ENCODE peak calls at places on chromosomes 12 and 14, in eight cellular contexts. T, U, R, C, Q, D, N and K are unnamed samples.

GRCh38 chr14:79411403-79412174 is 799.7 kb downstream of the DIO2 start:
- DNase-seq in U (no peak), Q (no peak), C (no peak), R (no peak), N (no peak), D (no peak), T (no peak), K (no peak)

GRCh38 chr12:31570880-31571279 is 20.1 kb downstream of the DENND5B start:
- DNase-seq in C (no peak), R (peak; percentile 30), D (no peak), Q (no peak), N (no peak), U (no peak), T (no peak), K (no peak)

GRCh38 chr12:57868211-57868610 is 21.7 kb upstream of the CTDSP2 start:
- DNase-seq in D (no peak), N (no peak), R (no peak), T (peak; percentile 63), Q (no peak), U (no peak), C (no peak), K (no peak)

GRCh38 chr12:85275359-85275758 is 4.7 kb upstream of the ALX1 start:
- DNase-seq in T (peak; percentile 3), C (no peak), Q (no peak), R (no peak), N (no peak), D (no peak), U (no peak), K (no peak)

GRCh38 chr14:62015945-62016344 is 253.7 kb downstream of the SNAPC1 start:
- DNase-seq in U (no peak), R (peak; percentile 12), D (no peak), N (no peak), T (no peak), Q (no peak), C (no peak), K (no peak)

GRCh38 chr12:119589087-119589486 is 4.5 kb upstream of the TMEM233 start:
- DNase-seq in R (peak; percentile 84), C (no peak), U (no peak), D (no peak), N (no peak), Q (no peak), T (peak; percentile 81), K (no peak)

GRCh38 chr14:56119221-56119967 is 1.2 kb downstream of the PELI2 start:
- DNase-seq in D (peak; percentile 26), R (peak; percentile 44), N (peak; percentile 15), T (peak; percentile 25), Q (peak; percentile 38), U (peak; percentile 72), C (peak; percentile 37), K (peak; percentile 69)

GRCh38 chr14:39956372-39956771 is 524.1 kb upstream of the FBXO33 start:
- DNase-seq in C (no peak), R (no peak), N (no peak), T (no peak), D (no peak), U (no peak), Q (no peak), K (no peak)

GRCh38 chr12:25904442-25904841 is 54.0 kb upstream of the RASSF8 start:
- DNase-seq in U (no peak), Q (no peak), T (peak; percentile 28), C (no peak), N (no peak), D (no peak), R (peak; percentile 36), K (no peak)

GRCh38 chr12:98894412-98895085 is 249.5 kb downstream of the APAF1 start:
- DNase-seq in R (no peak), U (no peak), Q (peak; percentile 14), T (no peak), D (no peak), C (no peak), N (peak; percentile 29), K (no peak)

GRCh38 chr12:32264995-32265394 is 134.4 kb upstream of the FGD4 start:
- DNase-seq in R (peak; percentile 28), T (no peak), U (no peak), C (no peak), Q (no peak), N (peak; percentile 31), D (peak; percentile 27), K (no peak)

GRCh38 chr14:80768646-80769045 is 172.9 kb downstream of the CEP128 start:
- DNase-seq in N (no peak), Q (no peak), D (no peak), T (no peak), U (no peak), R (no peak), C (no peak), K (no peak)

GRCh38 chr12:113271853-113272561 is 50.7 kb downstream of the TPCN1 start:
- DNase-seq in D (peak; percentile 74), R (peak; percentile 93), N (no peak), C (peak; percentile 55), T (peak; percentile 94), U (peak; percentile 93), Q (peak; percentile 43), K (no peak)

GRCh38 chr12:120662879-120663278 is 22.5 kb downstream of the CABP1 start:
- DNase-seq in R (no peak), N (no peak), C (no peak), D (peak; percentile 83), Q (no peak), T (no peak), U (no peak), K (no peak)

GRCh38 chr14:90966493-90966892 is 93.9 kb downstream of the RPS6KA5 start:
- DNase-seq in T (no peak), U (no peak), Q (no peak), D (no peak), R (no peak), N (no peak), C (no peak), K (no peak)

GRCh38 chr14:105375635-105376057 is 22.7 kb upstream of the TEX22 start:
- DNase-seq in T (no peak), D (no peak), C (no peak), Q (no peak), R (peak; percentile 13), N (no peak), U (no peak), K (no peak)

GRCh38 chr12:55742719-55743130 is at the start of gene GDF11:
- DNase-seq in R (peak; percentile 75), D (peak; percentile 83), T (peak; percentile 73), U (peak; percentile 91), N (peak; percentile 89), Q (peak; percentile 90), C (peak; percentile 81), K (no peak)

GRCh38 chr12:103762473-103762872 is 78.6 kb downstream of the NT5DC3 start:
- DNase-seq in T (no peak), C (no peak), D (no peak), Q (no peak), R (no peak), U (no peak), N (no peak), K (no peak)

GRCh38 chr12:103755425-103755824 is 85.6 kb downstream of the NT5DC3 start:
- DNase-seq in T (no peak), Q (no peak), D (no peak), N (no peak), C (no peak), U (no peak), R (no peak), K (no peak)

GRCh38 chr12:103757248-103757647 is 83.8 kb downstream of the NT5DC3 start:
- DNase-seq in N (no peak), T (no peak), U (no peak), Q (no peak), D (no peak), C (no peak), R (no peak), K (no peak)

GRCh38 chr12:103756443-103756842 is 84.6 kb downstream of the NT5DC3 start:
- DNase-seq in R (no peak), D (no peak), U (no peak), N (no peak), Q (no peak), T (no peak), C (no peak), K (no peak)

GRCh38 chr12:103758310-103759089 is 82.5 kb downstream of the NT5DC3 start:
- DNase-seq in C (no peak), N (no peak), T (no peak), Q (no peak), U (no peak), D (no peak), R (no peak), K (no peak)
- TF ChIP-seq CTCF in C (no peak), N (no peak), T (no peak), Q (no peak), U (no peak), D (no peak), R (no peak), K (no peak)

DNA sequence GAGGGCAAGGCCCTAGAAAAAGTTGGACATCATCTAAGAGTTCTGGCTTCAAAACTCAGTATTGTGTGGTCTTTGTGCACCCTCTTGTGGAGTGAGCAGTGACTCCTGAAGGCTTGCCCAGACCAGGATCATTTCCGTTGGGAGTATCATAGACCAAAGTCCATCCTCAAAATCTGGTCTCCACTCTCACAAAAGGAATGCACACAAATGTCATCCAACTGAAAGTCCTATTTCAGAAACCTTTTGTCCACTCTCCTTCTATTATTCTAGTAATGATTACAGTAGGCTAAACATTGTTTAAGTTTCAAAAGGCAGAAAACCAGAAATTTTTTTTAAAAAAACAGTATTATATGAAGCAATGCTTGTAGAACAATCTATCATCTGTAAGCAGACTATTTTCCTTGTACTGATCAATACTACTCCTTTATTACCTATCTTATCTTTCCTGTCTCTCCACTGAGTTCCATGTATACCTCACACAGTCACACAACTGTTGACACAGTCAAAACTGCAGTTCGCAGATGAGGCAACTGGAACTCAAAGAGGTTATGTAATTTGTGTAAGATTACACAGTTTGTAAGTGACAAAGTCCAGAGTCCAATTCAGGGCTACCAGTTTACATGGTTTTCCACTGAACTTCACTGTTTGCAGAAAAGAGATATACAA is 41.4 kb downstream of the COX16 start:
- DNase-seq in N (peak; percentile 57), D (peak; percentile 34), Q (peak; percentile 34), C (peak; percentile 29), R (peak; percentile 76), T (peak; percentile 70), U (no peak), K (peak; percentile 45)
- TF ChIP-seq CTCF in N (peak; percentile 79), D (peak; percentile 58), Q (peak; percentile 65), C (peak; percentile 56), R (peak; percentile 65), T (peak; percentile 55), U (no peak), K (peak; percentile 67)

DNA sequence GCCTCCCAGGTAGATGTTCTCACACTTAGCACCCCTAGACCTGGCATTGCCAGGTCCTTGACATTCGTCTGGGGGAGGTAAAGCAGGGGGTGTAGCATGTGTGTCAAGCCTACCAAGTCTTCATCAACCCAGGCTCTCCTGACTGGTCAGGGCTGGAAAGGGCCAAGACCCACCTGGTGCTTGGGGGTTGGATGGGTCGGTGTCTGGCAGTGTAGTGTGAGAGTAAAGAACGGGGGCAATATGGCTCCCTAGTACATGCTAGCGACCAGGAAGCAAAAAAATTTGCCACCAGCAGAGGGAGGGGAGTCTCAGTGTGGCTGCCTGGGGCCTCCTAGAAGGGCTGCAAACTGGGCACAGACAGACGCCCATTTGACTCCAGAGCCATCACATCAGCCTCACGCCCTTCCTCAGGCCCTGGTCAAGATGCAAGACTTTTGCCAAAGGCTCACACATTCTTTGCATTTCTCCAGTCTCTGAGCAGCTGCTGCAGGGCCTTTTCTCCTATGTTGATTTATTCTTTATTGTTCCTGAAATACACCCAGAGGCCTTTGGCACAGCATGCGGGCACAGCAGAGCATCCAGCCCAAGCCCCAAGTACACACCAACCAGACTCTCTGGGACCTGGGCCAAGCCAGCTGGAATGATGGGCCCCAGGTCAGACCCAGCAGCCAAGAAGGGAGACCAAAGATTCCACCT is 38.3 kb upstream of the PNMA1 start:
- DNase-seq in C (peak; percentile 81), N (no peak), T (peak; percentile 89), R (peak; percentile 73), Q (peak; percentile 73), D (no peak), U (peak; percentile 90), K (no peak)
- TF ChIP-seq CTCF in C (peak; percentile 64), N (peak; percentile 17), T (peak; percentile 45), R (peak; percentile 36), Q (peak; percentile 55), D (no peak), U (peak; percentile 25), K (no peak)

GRCh38 chr12:93419388-93420034 is 22.2 kb downstream of the UBE2N start:
- DNase-seq in Q (no peak), R (peak; percentile 81), N (no peak), T (peak; percentile 86), U (no peak), C (no peak), D (peak; percentile 27), K (no peak)
- TF ChIP-seq CTCF in Q (peak; percentile 56), R (peak; percentile 53), N (peak; percentile 25), T (peak; percentile 52), U (peak; percentile 67), C (peak; percentile 66), D (peak; percentile 53), K (peak; percentile 58)